ENCODE peak calls at places on chromosomes 1 and 21, in ten cellular contexts. B, J, Z, D, H, V, L, N, F and P are unnamed samples.

GRCh38 chr21:36747114-36747814 is 48.3 kb downstream of the SIM2 start:
- DNase-seq in H (no peak), F (no peak), D (no peak), B (no peak), N (no peak), V (no peak), Z (no peak), J (no peak), L (no peak), P (no peak)

GRCh38 chr1:153987621-153988020 is 1.5 kb upstream of the RAB13 start:
- DNase-seq in V (no peak), D (no peak), L (no peak), J (no peak), H (no peak), Z (no peak), F (no peak), B (no peak), N (no peak), P (no peak)

GRCh38 chr1:163047951-163048659 is 21.1 kb upstream of the RGS4 start:
- DNase-seq in L (no peak), Z (no peak), D (no peak), F (no peak), N (no peak), B (no peak), J (no peak), V (no peak), H (no peak), P (no peak)

GRCh38 chr1:240278082-240278481 is 186.4 kb downstream of the FMN2 start:
- DNase-seq in J (no peak), D (no peak), N (no peak), B (no peak), V (no peak), Z (no peak), F (no peak), H (no peak), L (no peak), P (no peak)

GRCh38 chr1:150022357-150022756 is 11.8 kb upstream of the OTUD7B start:
- DNase-seq in H (no peak), J (no peak), B (no peak), N (no peak), L (no peak), V (no peak), D (no peak), Z (no peak), F (no peak), P (peak)

GRCh38 chr1:228830185-228830953 is 95.1 kb downstream of the RHOU start:
- DNase-seq in D (no peak), H (no peak), V (no peak), B (no peak), N (no peak), F (no peak), J (no peak), L (no peak), Z (no peak), P (no peak)

GRCh38 chr1:38134294-38134755 is 87.7 kb upstream of the POU3F1 start:
- DNase-seq in F (no peak), N (no peak), J (no peak), D (no peak), B (no peak), V (no peak), L (no peak), H (no peak), Z (no peak), P (no peak)

GRCh38 chr1:151992345-151993083 is 1.1 kb downstream of the S100A10 start:
- DNase-seq in D (no peak), F (no peak), L (peak), V (no peak), B (no peak), J (peak), Z (peak), N (peak), H (no peak), P (no peak)

GRCh38 chr1:1431845-1432565 is 3.5 kb upstream of the VWA1 start:
- DNase-seq in D (no peak), N (no peak), F (no peak), J (peak), Z (peak), L (no peak), V (no peak), H (no peak), B (no peak), P (no peak)

GRCh38 chr1:248926401-248927182 is 20.6 kb downstream of the PGBD2 start:
- DNase-seq in H (no peak), L (no peak), J (peak), Z (no peak), F (no peak), D (no peak), N (peak), V (no peak), B (no peak), P (no peak)

GRCh38 chr1:231993968-231994455 is 367.4 kb downstream of the DISC1 start:
- DNase-seq in D (no peak), L (no peak), F (no peak), N (no peak), B (no peak), V (no peak), J (no peak), H (no peak), Z (no peak), P (no peak)

GRCh38 chr21:44013380-44014088 is 1.4 kb downstream of the TRAPPC10 start:
- DNase-seq in Z (no peak), L (peak), H (no peak), V (no peak), F (peak), D (no peak), J (no peak), N (no peak), B (peak), P (no peak)

GRCh38 chr1:234324668-234325225 is 48.5 kb upstream of the COA6 start:
- DNase-seq in J (no peak), N (no peak), B (no peak), D (peak), V (no peak), H (no peak), Z (no peak), F (no peak), L (no peak), P (no peak)